ENCODE peak calls at places on chromosomes 4 and X, in eight cellular contexts. G is ovary, E is IMR-90, U is heart left ventricle, K is breast epithelium, O is HCT116, Z is Peyer's patch, D is body of pancreas. B is an unnamed sample.

GRCh38 chrX:4925911-4926310 is 1212.5 kb upstream of the PRKX start:
- DNase-seq in G (no peak), E (no peak), U (no peak), K (no peak), O (no peak), Z (no peak), D (no peak), B (no peak)

GRCh38 chrX:155148724-155149537 is 67.3 kb upstream of the VBP1 start:
- DNase-seq in G (no peak), E (peak; percentile 11), U (no peak), K (no peak), O (no peak), Z (no peak), D (peak; percentile 33), B (peak; percentile 2)

GRCh38 chr4:52051615-52052474 is 741 bp downstream of the SPATA18 start:
- DNase-seq in G (peak; percentile 28), E (peak; percentile 89), U (peak; percentile 76), K (peak; percentile 55), O (no peak), Z (peak; percentile 69), D (peak; percentile 50), B (peak; percentile 39)

GRCh38 chrX:123731258-123731986 is 1.4 kb downstream of the THOC2 start:
- DNase-seq in G (no peak), E (peak; percentile 15), U (no peak), K (no peak), O (no peak), Z (peak; percentile 40), D (no peak), B (peak; percentile 64)

GRCh38 chr4:149700272-149700671 is 115.4 kb downstream of the IQCM start:
- DNase-seq in G (no peak), E (no peak), U (no peak), K (no peak), O (no peak), Z (no peak), D (no peak), B (no peak)

GRCh38 chrX:53479295-53479694 is 45.1 kb upstream of the HSD17B10 start:
- DNase-seq in G (no peak), E (peak; percentile 16), U (no peak), K (no peak), O (no peak), Z (no peak), D (no peak), B (no peak)

GRCh38 chrX:39895228-39896110 is 202.3 kb downstream of the BCOR start:
- DNase-seq in G (no peak), E (no peak), U (no peak), K (no peak), O (no peak), Z (no peak), D (no peak), B (peak; percentile 63)

GRCh38 chr4:85368932-85369331 is 106.0 kb upstream of the ARHGAP24 start:
- DNase-seq in G (no peak), E (no peak), U (no peak), K (no peak), O (no peak), Z (no peak), D (no peak), B (no peak)

GRCh38 chr4:18578307-18578706 is 556.8 kb upstream of the LCORL start:
- DNase-seq in G (no peak), E (no peak), U (no peak), K (no peak), O (no peak), Z (no peak), D (no peak), B (no peak)

GRCh38 chrX:72572248-72573157 is at the start of gene HDAC8:
- DNase-seq in G (peak; percentile 58), E (peak; percentile 86), U (peak; percentile 64), K (peak; percentile 54), O (peak; percentile 70), Z (peak; percentile 57), D (peak; percentile 66), B (peak; percentile 71)

GRCh38 chr4:4721636-4722035 is 137.8 kb upstream of the MSX1 start:
- DNase-seq in G (no peak), E (no peak), U (no peak), K (no peak), O (no peak), Z (no peak), D (no peak), B (no peak)

GRCh38 chrX:123590842-123591491 is 141.9 kb downstream of the THOC2 start:
- DNase-seq in G (no peak), E (peak; percentile 22), U (no peak), K (no peak), O (no peak), Z (no peak), D (no peak), B (no peak)

GRCh38 chrX:107599371-107599970 is 28.8 kb upstream of the PRPS1 start:
- DNase-seq in G (no peak), E (no peak), U (no peak), K (no peak), O (no peak), Z (no peak), D (no peak), B (no peak)

GRCh38 chr4:103424853-103425252 is 226.7 kb upstream of the CENPE start:
- DNase-seq in G (no peak), E (no peak), U (no peak), K (no peak), O (no peak), Z (no peak), D (peak; percentile 34), B (no peak)

GRCh38 chr4:39353478-39354177 is 12.5 kb downstream of the RFC1 start:
- DNase-seq in G (no peak), E (peak; percentile 39), U (no peak), K (no peak), O (no peak), Z (no peak), D (no peak), B (no peak)

GRCh38 chrX:40174594-40175415 is 77.0 kb upstream of the BCOR start:
- DNase-seq in G (peak; percentile 58), E (no peak), U (peak; percentile 54), K (no peak), O (no peak), Z (peak; percentile 68), D (peak; percentile 52), B (peak; percentile 48)

GRCh38 chrX:24412637-24413363 is 52.3 kb upstream of the PDK3 start:
- DNase-seq in G (no peak), E (no peak), U (no peak), K (no peak), O (no peak), Z (no peak), D (no peak), B (no peak)

DNA sequence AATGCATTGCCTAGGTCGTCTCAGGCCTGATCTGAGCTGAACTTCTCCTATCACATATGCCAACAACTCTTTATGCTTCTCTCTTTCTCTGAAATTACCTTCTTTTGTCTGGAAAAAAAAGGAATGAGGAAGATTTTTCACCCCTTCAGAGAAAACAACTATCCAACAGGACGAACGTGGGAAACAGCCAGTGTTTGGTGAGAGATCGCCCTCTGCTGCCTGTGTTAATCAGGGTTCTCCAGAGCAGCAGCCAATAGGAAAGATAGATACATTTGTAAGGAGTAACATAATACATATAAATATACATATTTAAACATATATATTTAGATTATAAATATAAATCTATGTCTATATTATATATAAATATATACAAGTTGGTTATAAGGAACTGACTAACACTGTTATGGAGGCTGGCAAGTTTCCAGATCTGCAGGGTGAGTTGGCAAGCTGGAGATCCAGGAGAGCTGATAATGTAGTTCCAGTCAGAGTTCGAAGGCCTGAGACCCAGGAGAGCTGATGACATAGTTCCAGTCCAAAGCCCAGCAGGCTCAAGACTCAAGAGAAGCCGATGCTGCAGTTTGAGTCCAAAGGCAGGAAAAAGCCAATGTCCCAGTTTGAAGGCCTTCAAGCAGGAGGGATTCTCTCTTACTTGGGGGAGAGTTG is 13.3 kb downstream of the CETN2 start:
- DNase-seq in G (no peak), E (peak; percentile 54), U (no peak), K (no peak), O (no peak), Z (no peak), D (peak; percentile 20), B (peak; percentile 22)
- TF ChIP-seq CTCF in G (no peak), E (peak; percentile 59), U (no peak), K (no peak), O (peak; percentile 51), Z (peak; percentile 50), D (peak; percentile 30), B (peak; percentile 30)

DNA sequence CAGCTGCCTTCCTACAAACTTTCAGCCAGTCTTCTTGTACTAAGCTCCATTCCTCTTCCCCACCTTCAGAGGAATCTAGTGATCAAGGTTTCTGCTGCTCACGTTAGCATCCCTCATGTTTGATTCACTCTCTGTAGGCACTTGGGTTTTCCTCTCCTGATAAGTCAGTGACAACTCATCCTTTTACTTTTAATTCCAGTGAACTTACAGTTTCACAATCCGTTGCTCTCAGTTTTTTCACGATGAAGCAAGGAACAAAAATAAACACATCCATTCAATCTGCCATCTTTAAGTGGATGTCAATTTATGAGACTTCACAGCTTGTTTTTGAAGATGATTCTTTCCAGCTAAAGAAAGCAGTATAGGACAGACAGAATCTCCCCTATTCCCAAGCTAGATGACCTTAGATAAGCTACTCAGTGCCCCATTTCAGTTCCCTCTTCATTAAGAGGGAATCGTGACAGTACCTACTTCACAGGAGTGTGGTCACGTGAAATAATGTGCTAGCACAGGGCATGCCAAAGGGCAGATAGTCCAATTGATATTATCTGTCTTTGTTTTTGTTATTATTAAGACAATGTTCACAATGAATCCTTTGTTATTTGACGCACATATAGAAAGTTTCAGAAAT is 234.3 kb downstream of the PALLD start:
- DNase-seq in G (no peak), E (peak; percentile 83), U (no peak), K (no peak), O (no peak), Z (no peak), D (no peak), B (no peak)
- TF ChIP-seq POLR2A in G (no peak), E (no peak), U (no peak), K (no peak), O (no peak), Z (no peak), D (no peak), B (no peak)

DNA sequence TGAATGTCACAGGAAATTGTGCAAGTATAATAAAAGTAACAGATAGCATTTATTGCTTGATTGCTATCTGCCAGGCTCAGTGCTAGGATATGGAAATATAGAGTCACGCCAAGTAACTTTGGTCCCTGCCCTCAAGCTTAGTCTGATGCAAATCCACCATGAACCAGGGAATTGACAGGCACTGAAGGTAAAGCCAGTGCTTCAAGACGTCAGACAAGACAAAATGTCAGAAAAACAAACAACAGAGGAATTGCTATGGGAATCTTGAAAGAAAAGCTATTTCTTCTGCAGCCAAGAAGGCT is 219.9 kb upstream of the FAT1 start:
- DNase-seq in G (no peak), E (no peak), U (no peak), K (no peak), O (no peak), Z (no peak), D (no peak), B (no peak)
- TF ChIP-seq CTCF in G (no peak), E (no peak), U (no peak), K (no peak), O (no peak), Z (no peak), D (no peak), B (no peak)

GRCh38 chr4:94416335-94416734 is 35.4 kb upstream of the PDLIM5 start:
- DNase-seq in G (no peak), E (no peak), U (no peak), K (no peak), O (no peak), Z (no peak), D (no peak), B (no peak)
- TF ChIP-seq POLR2A in G (no peak), E (no peak), U (no peak), K (no peak), O (no peak), Z (no peak), D (no peak), B (no peak)